ENCODE peak calls at places on chromosomes 7 and 10, in seven cellular contexts. One of them, this sample, is unnamed.
A peak's percentile ranks its signal among the peaks of the same experiment; 100 is the strongest.

GRCh38 chr7:291302-292092 is 1.5 kb downstream of the FOXL3 start:
- DNase-seq in CD8-positive, alpha-beta memory T cell: no peak
- DNase-seq in tibial nerve: no peak
- DNase-seq in AG04450: no peak
- DNase-seq in pancreas: peak; percentile 39
- DNase-seq in kidney: no peak
- DNase-seq in mesendoderm: no peak
- DNase-seq in this sample: peak; percentile 3

GRCh38 chr10:53918755-53919154 is 882.3 kb downstream of the PCDH15 start:
- DNase-seq in pancreas: no peak
- DNase-seq in AG04450: no peak
- DNase-seq in kidney: no peak
- DNase-seq in CD8-positive, alpha-beta memory T cell: no peak
- DNase-seq in mesendoderm: peak; percentile 81
- DNase-seq in tibial nerve: no peak
- DNase-seq in this sample: no peak

GRCh38 chr7:55155351-55156117 is 136.7 kb downstream of the EGFR start:
- DNase-seq in pancreas: no peak
- DNase-seq in kidney: no peak
- DNase-seq in AG04450: no peak
- DNase-seq in CD8-positive, alpha-beta memory T cell: no peak
- DNase-seq in tibial nerve: no peak
- DNase-seq in mesendoderm: no peak
- DNase-seq in this sample: no peak

GRCh38 chr10:3948843-3949242 is 163.8 kb upstream of the KLF6 start:
- DNase-seq in mesendoderm: no peak
- DNase-seq in AG04450: no peak
- DNase-seq in pancreas: no peak
- DNase-seq in tibial nerve: no peak
- DNase-seq in kidney: no peak
- DNase-seq in CD8-positive, alpha-beta memory T cell: peak; percentile 57
- DNase-seq in this sample: peak; percentile 66

GRCh38 chr7:137335814-137336213 is 7.7 kb downstream of the PTN start:
- DNase-seq in tibial nerve: no peak
- DNase-seq in AG04450: no peak
- DNase-seq in mesendoderm: no peak
- DNase-seq in pancreas: no peak
- DNase-seq in CD8-positive, alpha-beta memory T cell: no peak
- DNase-seq in kidney: no peak
- DNase-seq in this sample: no peak

GRCh38 chr7:49396194-49396593 is 377.2 kb upstream of the VWC2 start:
- DNase-seq in mesendoderm: peak; percentile 5
- DNase-seq in CD8-positive, alpha-beta memory T cell: no peak
- DNase-seq in AG04450: no peak
- DNase-seq in tibial nerve: no peak
- DNase-seq in kidney: no peak
- DNase-seq in pancreas: no peak
- DNase-seq in this sample: no peak

GRCh38 chr10:131908151-131908550 is 7.3 kb downstream of the PPP2R2D start:
- DNase-seq in pancreas: peak; percentile 0
- DNase-seq in tibial nerve: no peak
- DNase-seq in CD8-positive, alpha-beta memory T cell: no peak
- DNase-seq in kidney: no peak
- DNase-seq in mesendoderm: no peak
- DNase-seq in AG04450: no peak
- DNase-seq in this sample: no peak

GRCh38 chr10:114523876-114524275 is 119.6 kb upstream of the AFAP1L2 start:
- DNase-seq in kidney: no peak
- DNase-seq in tibial nerve: no peak
- DNase-seq in pancreas: no peak
- DNase-seq in CD8-positive, alpha-beta memory T cell: no peak
- DNase-seq in AG04450: no peak
- DNase-seq in mesendoderm: no peak
- DNase-seq in this sample: no peak

GRCh38 chr10:110815354-110816004 is 56.2 kb upstream of the PDCD4 start:
- DNase-seq in kidney: no peak
- DNase-seq in CD8-positive, alpha-beta memory T cell: no peak
- DNase-seq in AG04450: no peak
- DNase-seq in mesendoderm: no peak
- DNase-seq in pancreas: no peak
- DNase-seq in tibial nerve: no peak
- DNase-seq in this sample: no peak

GRCh38 chr7:234712-235553 is 42.6 kb downstream of the FAM20C start:
- DNase-seq in AG04450: peak; percentile 65
- DNase-seq in pancreas: peak; percentile 81
- DNase-seq in tibial nerve: no peak
- DNase-seq in mesendoderm: no peak
- DNase-seq in kidney: peak; percentile 87
- DNase-seq in CD8-positive, alpha-beta memory T cell: no peak
- DNase-seq in this sample: no peak

GRCh38 chr7:112132123-112132694 is 74.0 kb downstream of the DOCK4 start:
- DNase-seq in pancreas: no peak
- DNase-seq in mesendoderm: peak; percentile 35
- DNase-seq in AG04450: no peak
- DNase-seq in tibial nerve: no peak
- DNase-seq in CD8-positive, alpha-beta memory T cell: no peak
- DNase-seq in kidney: no peak
- DNase-seq in this sample: no peak

GRCh38 chr7:105496501-105496900 is 25.6 kb downstream of the PUS7 start:
- DNase-seq in AG04450: no peak
- DNase-seq in mesendoderm: no peak
- DNase-seq in kidney: no peak
- DNase-seq in CD8-positive, alpha-beta memory T cell: no peak
- DNase-seq in tibial nerve: no peak
- DNase-seq in pancreas: no peak
- DNase-seq in this sample: no peak

GRCh38 chr7:73727963-73728362 is 8.5 kb upstream of the STX1A start:
- DNase-seq in mesendoderm: no peak
- DNase-seq in AG04450: no peak
- DNase-seq in tibial nerve: no peak
- DNase-seq in kidney: no peak
- DNase-seq in pancreas: no peak
- DNase-seq in CD8-positive, alpha-beta memory T cell: no peak
- DNase-seq in this sample: no peak

GRCh38 chr10:25363638-25364037 is 188.8 kb downstream of the GPR158 start:
- DNase-seq in pancreas: no peak
- DNase-seq in mesendoderm: no peak
- DNase-seq in tibial nerve: no peak
- DNase-seq in CD8-positive, alpha-beta memory T cell: no peak
- DNase-seq in AG04450: no peak
- DNase-seq in kidney: no peak
- DNase-seq in this sample: no peak

GRCh38 chr7:19397917-19398316 is 252.7 kb upstream of the FERD3L start:
- DNase-seq in tibial nerve: no peak
- DNase-seq in pancreas: no peak
- DNase-seq in AG04450: no peak
- DNase-seq in kidney: no peak
- DNase-seq in mesendoderm: no peak
- DNase-seq in CD8-positive, alpha-beta memory T cell: no peak
- DNase-seq in this sample: no peak

GRCh38 chr7:112989531-112989930 is 97.1 kb downstream of the GPR85 start:
- DNase-seq in pancreas: no peak
- DNase-seq in mesendoderm: no peak
- DNase-seq in CD8-positive, alpha-beta memory T cell: no peak
- DNase-seq in AG04450: no peak
- DNase-seq in kidney: no peak
- DNase-seq in tibial nerve: no peak
- DNase-seq in this sample: no peak

GRCh38 chr10:130127612-130128607 is 8.3 kb upstream of the GLRX3 start:
- DNase-seq in kidney: no peak
- DNase-seq in CD8-positive, alpha-beta memory T cell: peak; percentile 36
- DNase-seq in AG04450: peak; percentile 33
- DNase-seq in tibial nerve: no peak
- DNase-seq in pancreas: no peak
- DNase-seq in mesendoderm: peak; percentile 93
- DNase-seq in this sample: peak; percentile 47

DNA sequence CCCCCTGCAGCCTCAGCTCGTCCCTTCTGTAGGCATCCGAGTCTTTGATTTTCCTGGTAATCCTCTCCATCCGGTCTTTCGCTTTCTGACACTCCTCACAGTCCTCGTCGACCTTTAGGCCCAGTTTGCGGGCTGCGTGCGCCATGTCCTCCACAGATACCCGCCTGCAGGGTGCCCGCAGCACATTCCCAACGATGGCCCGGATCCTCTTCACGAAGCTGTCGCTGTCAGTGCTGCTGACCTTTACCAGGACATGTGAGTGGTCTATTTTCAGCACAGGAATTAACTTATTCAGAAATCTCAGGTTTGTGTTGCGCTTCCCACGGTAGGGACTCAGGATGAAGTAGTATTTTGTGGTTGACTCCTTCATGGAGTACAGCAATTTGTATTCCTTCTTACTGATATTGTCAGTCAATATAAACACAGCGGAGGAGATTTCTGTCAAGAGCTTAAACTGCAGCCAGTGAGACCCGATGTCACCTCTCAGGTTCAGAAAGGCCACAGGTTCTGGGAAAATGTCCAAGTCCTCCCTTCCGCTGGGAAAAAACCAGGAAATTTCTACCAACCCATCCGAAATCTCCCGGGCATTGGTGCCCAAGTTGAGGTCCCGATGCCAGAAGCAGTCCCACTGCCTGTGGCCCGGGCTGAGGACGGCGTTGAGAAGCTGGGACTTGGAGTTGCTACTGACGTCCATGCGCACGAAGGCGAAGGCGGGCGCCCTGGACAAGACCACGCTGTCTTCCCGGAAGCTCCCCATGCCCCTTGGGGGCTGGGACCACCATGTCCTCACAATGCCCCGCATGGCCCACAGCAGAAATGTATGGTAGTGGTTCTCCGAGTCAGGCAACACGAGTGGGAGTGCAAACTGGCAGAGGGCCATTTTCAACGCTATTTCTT is 8.9 kb upstream of the MRPS24 start:
- DNase-seq in kidney: no peak
- DNase-seq in AG04450: no peak
- DNase-seq in pancreas: no peak
- DNase-seq in tibial nerve: no peak
- DNase-seq in CD8-positive, alpha-beta memory T cell: no peak
- DNase-seq in mesendoderm: no peak
- DNase-seq in this sample: no peak
- H3K27ac ChIP-seq in kidney: no peak overlapping the region
- H3K27ac ChIP-seq in AG04450: no peak overlapping the region
- H3K27ac ChIP-seq in pancreas: no peak overlapping the region
- H3K27ac ChIP-seq in tibial nerve: no peak overlapping the region
- H3K27ac ChIP-seq in CD8-positive, alpha-beta memory T cell: no peak overlapping the region
- H3K27ac ChIP-seq in mesendoderm: no peak overlapping the region
- H3K27ac ChIP-seq in this sample: no peak overlapping the region

GRCh38 chr10:13891542-13892431 is 305.0 kb downstream of the PRPF18 start:
- DNase-seq in CD8-positive, alpha-beta memory T cell: no peak
- DNase-seq in tibial nerve: no peak
- DNase-seq in kidney: peak; percentile 76
- DNase-seq in mesendoderm: peak; percentile 79
- DNase-seq in pancreas: peak; percentile 63
- DNase-seq in AG04450: no peak
- DNase-seq in this sample: no peak

GRCh38 chr10:13892871-13893270 is 306.1 kb downstream of the PRPF18 start:
- DNase-seq in AG04450: no peak
- DNase-seq in mesendoderm: peak; percentile 60
- DNase-seq in kidney: no peak
- DNase-seq in pancreas: no peak
- DNase-seq in CD8-positive, alpha-beta memory T cell: no peak
- DNase-seq in tibial nerve: no peak
- DNase-seq in this sample: no peak

GRCh38 chr10:13893926-13894325 is 307.2 kb downstream of the PRPF18 start:
- DNase-seq in CD8-positive, alpha-beta memory T cell: no peak
- DNase-seq in pancreas: no peak
- DNase-seq in mesendoderm: peak; percentile 97
- DNase-seq in tibial nerve: no peak
- DNase-seq in AG04450: no peak
- DNase-seq in kidney: no peak
- DNase-seq in this sample: no peak

GRCh38 chr10:13890233-13890616 is 303.5 kb downstream of the PRPF18 start:
- DNase-seq in kidney: no peak
- DNase-seq in AG04450: no peak
- DNase-seq in CD8-positive, alpha-beta memory T cell: no peak
- DNase-seq in pancreas: no peak
- DNase-seq in mesendoderm: peak; percentile 42
- DNase-seq in tibial nerve: no peak
- DNase-seq in this sample: no peak

GRCh38 chr10:13890617-13891541 is 304.1 kb downstream of the PRPF18 start:
- DNase-seq in AG04450: no peak
- DNase-seq in tibial nerve: no peak
- DNase-seq in kidney: peak; percentile 76
- DNase-seq in pancreas: no peak
- DNase-seq in mesendoderm: peak; percentile 52
- DNase-seq in CD8-positive, alpha-beta memory T cell: no peak
- DNase-seq in this sample: no peak
- H3K27ac ChIP-seq in AG04450: peak overlapping the region; percentile 57
- H3K27ac ChIP-seq in tibial nerve: no peak overlapping the region
- H3K27ac ChIP-seq in kidney: peak overlapping the region; percentile 49
- H3K27ac ChIP-seq in pancreas: peak overlapping the region; percentile 22
- H3K27ac ChIP-seq in mesendoderm: peak overlapping the region; percentile 0
- H3K27ac ChIP-seq in CD8-positive, alpha-beta memory T cell: no peak overlapping the region
- H3K27ac ChIP-seq in this sample: no peak overlapping the region

GRCh38 chr10:104120903-104121484 is 977 bp upstream of the SFR1 start:
- DNase-seq in tibial nerve: peak; percentile 91
- DNase-seq in mesendoderm: peak; percentile 98
- DNase-seq in pancreas: peak; percentile 86
- DNase-seq in kidney: peak; percentile 95
- DNase-seq in AG04450: peak; percentile 84
- DNase-seq in CD8-positive, alpha-beta memory T cell: peak; percentile 88
- DNase-seq in this sample: peak; percentile 61
- H3K27ac ChIP-seq in tibial nerve: peak overlapping the region; percentile 85
- H3K27ac ChIP-seq in mesendoderm: peak overlapping the region; percentile 98
- H3K27ac ChIP-seq in pancreas: peak overlapping the region; percentile 100
- H3K27ac ChIP-seq in kidney: peak overlapping the region; percentile 99
- H3K27ac ChIP-seq in AG04450: peak overlapping the region; percentile 99
- H3K27ac ChIP-seq in CD8-positive, alpha-beta memory T cell: peak overlapping the region; percentile 100
- H3K27ac ChIP-seq in this sample: peak overlapping the region; percentile 99

GRCh38 chr10:88184543-88185297 is 321.3 kb downstream of the PTEN start:
- DNase-seq in mesendoderm: no peak
- DNase-seq in kidney: no peak
- DNase-seq in tibial nerve: no peak
- DNase-seq in AG04450: no peak
- DNase-seq in CD8-positive, alpha-beta memory T cell: no peak
- DNase-seq in pancreas: no peak
- DNase-seq in this sample: no peak

GRCh38 chr10:88174391-88174790 is 311.0 kb downstream of the PTEN start:
- DNase-seq in AG04450: no peak
- DNase-seq in mesendoderm: no peak
- DNase-seq in pancreas: no peak
- DNase-seq in CD8-positive, alpha-beta memory T cell: no peak
- DNase-seq in kidney: no peak
- DNase-seq in tibial nerve: no peak
- DNase-seq in this sample: no peak

GRCh38 chr10:88181902-88182671 is 318.7 kb downstream of the PTEN start:
- DNase-seq in tibial nerve: no peak
- DNase-seq in mesendoderm: no peak
- DNase-seq in pancreas: no peak
- DNase-seq in AG04450: no peak
- DNase-seq in CD8-positive, alpha-beta memory T cell: no peak
- DNase-seq in kidney: no peak
- DNase-seq in this sample: no peak

DNA sequence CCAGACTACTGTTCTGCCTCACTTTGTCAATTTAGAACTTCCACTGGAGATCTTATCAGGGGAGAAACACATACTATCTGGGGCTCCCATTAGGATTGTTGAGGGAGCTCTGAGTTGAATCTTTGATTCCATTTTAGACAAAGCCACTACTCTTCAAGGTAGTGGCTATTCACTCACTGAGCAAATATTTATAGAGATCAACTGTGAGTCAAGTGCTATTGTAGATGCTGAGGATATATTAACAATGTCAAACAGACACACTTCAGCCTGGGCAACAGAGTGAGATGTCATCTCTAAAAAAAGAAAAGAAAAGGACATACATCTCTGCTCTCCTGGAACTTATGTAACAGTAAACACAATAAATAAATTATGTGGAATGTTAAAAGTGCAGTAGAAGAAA is 315.3 kb downstream of the PTEN start:
- DNase-seq in tibial nerve: no peak
- DNase-seq in kidney: no peak
- DNase-seq in AG04450: no peak
- DNase-seq in CD8-positive, alpha-beta memory T cell: no peak
- DNase-seq in mesendoderm: no peak
- DNase-seq in pancreas: no peak
- DNase-seq in this sample: no peak
- H3K27ac ChIP-seq in tibial nerve: no peak overlapping the region
- H3K27ac ChIP-seq in kidney: no peak overlapping the region
- H3K27ac ChIP-seq in AG04450: no peak overlapping the region
- H3K27ac ChIP-seq in CD8-positive, alpha-beta memory T cell: no peak overlapping the region
- H3K27ac ChIP-seq in mesendoderm: no peak overlapping the region
- H3K27ac ChIP-seq in pancreas: no peak overlapping the region
- H3K27ac ChIP-seq in this sample: no peak overlapping the region

This sample was measured in naive thymus-derived CD4-positive, alpha-beta T cell.